ENCODE peak calls at places on chromosome 2, in four cellular contexts. G is IMR-90, A is endothelial cell of umbilical vein, W is endodermal cell. J is an unnamed sample.

GRCh38 chr2:12738112-12738485 is 21.4 kb downstream of the TRIB2 start:
- DNase-seq in G (peak), A (peak), W (no peak), J (no peak)

GRCh38 chr2:72579595-72580180 is 246.1 kb downstream of the EXOC6B start:
- DNase-seq in G (peak), A (peak), W (no peak), J (no peak)

GRCh38 chr2:173456960-173457359 is 102.3 kb downstream of the CDCA7 start:
- DNase-seq in G (no peak), A (no peak), W (peak), J (no peak)

GRCh38 chr2:55511508-55512124 is 7.9 kb upstream of the CFAP36 start:
- DNase-seq in G (peak), A (peak), W (peak), J (no peak)

GRCh38 chr2:217433522-217433921 is 569.3 kb downstream of the TNS1 start:
- DNase-seq in G (peak), A (no peak), W (peak), J (peak)

GRCh38 chr2:227513113-227513512 is 41.2 kb downstream of the AGFG1 start:
- DNase-seq in G (peak), A (peak), W (no peak), J (no peak)

GRCh38 chr2:72998724-72999123 is 72.8 kb downstream of the SFXN5 start:
- DNase-seq in G (no peak), A (no peak), W (no peak), J (no peak)

GRCh38 chr2:136238552-136239346 is 120.8 kb upstream of the CXCR4 start:
- DNase-seq in G (peak), A (peak), W (peak), J (peak)

GRCh38 chr2:192230864-192231453 is 36.2 kb upstream of the TMEFF2 start:
- DNase-seq in G (no peak), A (no peak), W (no peak), J (no peak)

GRCh38 chr2:68253211-68254068 is 1.1 kb upstream of the PPP3R1 start:
- DNase-seq in G (peak), A (peak), W (no peak), J (no peak)

GRCh38 chr2:98907966-98908905 is 27.8 kb downstream of the CRACDL start:
- DNase-seq in G (no peak), A (no peak), W (peak), J (peak)

GRCh38 chr2:15058015-15058414 is 425.5 kb downstream of the LRATD1 start:
- DNase-seq in G (no peak), A (no peak), W (peak), J (no peak)

GRCh38 chr2:172090044-172090946 is 5.0 kb downstream of the DLX1 start:
- DNase-seq in G (no peak), A (no peak), W (peak), J (no peak)

GRCh38 chr2:224807153-224807964 is 91.2 kb upstream of the CCDC195 start:
- DNase-seq in G (no peak), A (peak), W (no peak), J (no peak)

GRCh38 chr2:113755690-113756063 is 765 bp downstream of the SLC35F5 start:
- DNase-seq in G (peak), A (peak), W (no peak), J (no peak)

GRCh38 chr2:162582357-162582798 is 238.4 kb downstream of the GCA start:
- DNase-seq in G (no peak), A (peak), W (peak), J (no peak)

GRCh38 chr2:112092286-112093041 is 37.4 kb downstream of the TMEM87B start:
- DNase-seq in G (peak), A (peak), W (no peak), J (no peak)

GRCh38 chr2:950627-950992 is at the start of gene SNTG2:
- DNase-seq in G (no peak), A (no peak), W (peak), J (no peak)

GRCh38 chr2:29106980-29107388 is 8.2 kb upstream of the CLIP4 start:
- DNase-seq in G (peak), A (no peak), W (no peak), J (no peak)

GRCh38 chr2:20065885-20066602 is 14.6 kb upstream of the LAPTM4A start:
- DNase-seq in G (peak), A (peak), W (no peak), J (no peak)

GRCh38 chr2:57888463-57888862 is 158.1 kb upstream of the VRK2 start:
- DNase-seq in G (no peak), A (no peak), W (no peak), J (no peak)

GRCh38 chr2:23687214-23687613 is 239.7 kb downstream of the ATAD2B start:
- DNase-seq in G (no peak), A (no peak), W (no peak), J (no peak)

GRCh38 chr2:132670104-132670960 is at the start of gene LYPD1:
- DNase-seq in G (no peak), A (peak), W (no peak), J (peak)

GRCh38 chr2:45825001-45825651 is 173.7 kb downstream of the PRKCE start:
- DNase-seq in G (no peak), A (no peak), W (no peak), J (no peak)

GRCh38 chr2:8595821-8596600 is 85.8 kb upstream of the ID2 start:
- DNase-seq in G (no peak), A (no peak), W (peak), J (no peak)

GRCh38 chr2:173232956-173233744 is 121.5 kb upstream of the CDCA7 start:
- DNase-seq in G (peak), A (no peak), W (no peak), J (no peak)

GRCh38 chr2:66890286-66890812 is 455.4 kb downstream of the MEIS1 start:
- DNase-seq in G (peak), A (peak), W (no peak), J (no peak)

GRCh38 chr2:131076707-131077106 is 16.6 kb downstream of the FAM168B start:
- DNase-seq in G (no peak), A (peak), W (peak), J (no peak)

GRCh38 chr2:187865025-187865424 is 310.8 kb upstream of the TFPI start:
- DNase-seq in G (no peak), A (no peak), W (no peak), J (no peak)

GRCh38 chr2:215760526-215760925 is 252.8 kb downstream of the MREG start:
- DNase-seq in G (no peak), A (peak), W (no peak), J (no peak)

GRCh38 chr2:208407667-208408066 is 1.1 kb downstream of the PTH2R start:
- DNase-seq in G (peak), A (peak), W (peak), J (no peak)

GRCh38 chr2:237294509-237294908 is 119.5 kb downstream of the COL6A3 start:
- DNase-seq in G (no peak), A (peak), W (no peak), J (no peak)

GRCh38 chr2:223465793-223466192 is 136.4 kb downstream of the SCG2 start:
- DNase-seq in G (peak), A (peak), W (no peak), J (peak)

GRCh38 chr2:70766357-70767093 is 1.5 kb downstream of the ADD2 start:
- DNase-seq in G (no peak), A (no peak), W (no peak), J (no peak)
- H3K9ac ChIP-seq in G (no peak), A (no peak), W (no peak), J (no peak)

DNA sequence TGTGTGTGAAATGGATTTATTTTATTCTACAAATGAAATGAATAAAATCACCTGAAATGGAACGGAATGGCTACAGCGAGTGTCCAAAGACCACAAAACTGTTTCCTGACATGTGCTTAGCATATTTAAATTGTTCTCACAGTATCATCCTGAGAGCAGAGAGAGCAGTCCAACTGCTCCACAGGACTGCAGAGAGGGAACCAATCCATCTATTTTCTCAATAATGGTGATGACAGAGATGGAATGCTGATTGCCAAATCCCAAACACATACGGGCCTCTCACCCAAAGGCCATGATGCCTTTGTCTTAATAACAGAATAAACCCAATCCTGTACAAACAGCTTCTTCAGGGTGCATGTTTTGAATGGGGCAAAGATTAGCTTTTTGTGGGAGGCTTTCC is 41.1 kb downstream of the STAT1 start:
- DNase-seq in G (no peak), A (no peak), W (no peak), J (no peak)
- H3K9ac ChIP-seq in G (no peak), A (no peak), W (no peak), J (no peak)

GRCh38 chr2:144230452-144231085 is 289.4 kb downstream of the ZEB2 start:
- DNase-seq in G (peak), A (peak), W (no peak), J (no peak)
- H3K9ac ChIP-seq in G (no peak), A (no peak), W (no peak), J (no peak)

GRCh38 chr2:226450141-226450540 is 349.5 kb downstream of the IRS1 start:
- DNase-seq in G (peak), A (no peak), W (no peak), J (no peak)

GRCh38 chr2:226446406-226447001 is 353.1 kb downstream of the IRS1 start:
- DNase-seq in G (peak), A (no peak), W (no peak), J (no peak)

GRCh38 chr2:226445216-226445861 is 354.3 kb downstream of the IRS1 start:
- DNase-seq in G (no peak), A (no peak), W (no peak), J (no peak)

GRCh38 chr2:226447896-226448295 is 351.7 kb downstream of the IRS1 start:
- DNase-seq in G (peak), A (no peak), W (no peak), J (no peak)

DNA sequence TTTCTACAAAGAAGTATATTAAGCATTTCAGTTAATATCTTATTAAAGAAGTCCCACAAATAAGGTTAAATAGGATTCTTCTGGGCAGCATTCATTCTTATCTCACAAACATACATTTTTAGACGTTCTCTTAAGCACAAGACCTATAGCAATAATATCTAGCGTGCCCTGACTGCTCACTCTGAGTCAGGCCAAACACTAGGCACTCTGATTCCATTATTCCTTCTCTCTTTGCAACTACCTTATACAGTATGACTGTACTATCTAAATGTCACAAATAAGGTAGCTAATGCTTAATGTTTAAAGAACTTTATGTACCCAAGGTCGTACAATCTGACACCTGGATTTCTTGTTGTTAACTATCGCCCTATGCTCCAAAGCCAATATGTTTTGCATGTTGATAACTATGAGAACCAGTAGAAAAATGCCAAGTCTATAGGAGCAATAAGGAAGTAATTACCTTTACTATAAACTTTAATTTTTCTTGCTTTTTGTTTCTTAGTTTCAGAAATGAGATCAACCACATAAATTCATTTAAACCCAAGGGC is 352.2 kb downstream of the IRS1 start:
- DNase-seq in G (peak), A (no peak), W (no peak), J (no peak)
- H3K9ac ChIP-seq in G (no peak), A (no peak), W (no peak), J (no peak)

DNA sequence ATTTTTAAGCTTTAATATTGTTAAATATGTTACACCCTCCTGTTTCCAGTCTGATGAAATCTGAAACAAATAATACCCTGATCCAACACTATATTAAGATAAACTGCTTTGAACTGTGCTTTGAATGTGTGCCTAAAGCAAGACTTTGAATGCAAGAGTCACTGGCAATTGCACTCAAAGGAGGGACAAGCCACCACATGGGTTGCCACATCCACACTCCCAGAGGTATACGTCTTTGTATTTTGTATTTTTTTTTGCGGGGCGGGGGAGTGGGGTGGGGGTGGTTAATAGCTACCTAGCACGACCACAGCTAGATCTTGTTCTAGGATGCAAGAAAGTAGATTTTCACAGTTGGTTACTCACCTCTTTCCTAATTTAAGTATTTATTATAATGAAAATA is 1.8 kb upstream of the ZEB2 start:
- DNase-seq in G (no peak), A (no peak), W (no peak), J (no peak)
- H3K9ac ChIP-seq in G (no peak), A (no peak), W (no peak), J (no peak)

GRCh38 chr2:101140978-101141655 is 10.1 kb downstream of the TBC1D8 start:
- DNase-seq in G (peak), A (no peak), W (no peak), J (no peak)
- H3K9ac ChIP-seq in G (no peak), A (no peak), W (no peak), J (no peak)

GRCh38 chr2:85259865-85260264 is 67.9 kb downstream of the TGOLN2 start:
- DNase-seq in G (no peak), A (no peak), W (no peak), J (no peak)
- H3K9ac ChIP-seq in G (no peak), A (no peak), W (peak), J (no peak)

GRCh38 chr2:39488450-39488849 is 51.4 kb upstream of the MAP4K3 start:
- DNase-seq in G (peak), A (peak), W (no peak), J (peak)
- H3K9ac ChIP-seq in G (no peak), A (no peak), W (no peak), J (no peak)

DNA sequence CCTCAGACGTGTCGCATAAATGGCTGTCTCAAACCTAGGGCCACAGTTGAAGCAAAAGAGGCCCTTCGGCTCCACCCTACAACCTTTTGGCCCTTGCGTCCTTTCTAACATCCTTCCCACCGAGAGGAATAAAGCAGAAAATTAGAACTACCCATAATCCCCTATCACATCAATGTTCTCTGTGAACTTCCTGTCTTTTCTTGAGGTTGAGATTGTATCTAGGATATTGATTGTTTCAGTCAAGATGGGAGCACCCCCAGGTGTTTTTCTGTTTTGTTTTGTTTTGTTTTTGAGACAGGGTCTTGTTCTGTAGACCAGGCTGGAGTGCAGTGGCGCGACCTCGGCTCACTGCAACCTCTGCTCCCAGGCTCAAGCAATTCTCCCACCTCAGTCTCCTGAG is 23.6 kb downstream of the INPP5D start:
- DNase-seq in G (no peak), A (peak), W (no peak), J (peak)
- H3K9ac ChIP-seq in G (no peak), A (peak), W (no peak), J (no peak)

GRCh38 chr2:109298851-109299250 is 169.8 kb downstream of the SH3RF3 start:
- DNase-seq in G (no peak), A (no peak), W (no peak), J (no peak)
- H3K9ac ChIP-seq in G (no peak), A (no peak), W (no peak), J (no peak)

J was measured in kidney.